ENCODE peak calls at places on chromosomes 6 and 20, in seven cellular contexts. O is Peyer's patch, I is stomach, W is coronary artery, T is pancreas, H is SJSA1, E is left ventricle myocardium inferior. N is an unnamed sample.

GRCh38 chr6:32935551-32936246 is 5.1 kb downstream of the HLA-DMB start:
- DNase-seq in O (no peak), I (no peak), W (no peak), T (no peak), H (no peak), E (no peak), N (no peak)

GRCh38 chr6:133894795-133895401 is 6.0 kb downstream of the TCF21 start:
- DNase-seq in O (no peak), I (no peak), W (no peak), T (no peak), H (no peak), E (no peak), N (peak)

GRCh38 chr20:56454754-56455153 is 13.7 kb upstream of the RTF2 start:
- DNase-seq in O (no peak), I (no peak), W (no peak), T (no peak), H (no peak), E (no peak), N (no peak)

GRCh38 chr6:129426343-129426742 is 283.6 kb downstream of the ARHGAP18 start:
- DNase-seq in O (no peak), I (no peak), W (no peak), T (no peak), H (no peak), E (no peak), N (no peak)

GRCh38 chr20:8153281-8153908 is 21.3 kb downstream of the PLCB1 start:
- DNase-seq in O (no peak), I (no peak), W (no peak), T (no peak), H (no peak), E (no peak), N (no peak)

GRCh38 chr20:57089701-57090144 is 176.7 kb downstream of the BMP7 start:
- DNase-seq in O (peak), I (peak), W (no peak), T (peak), H (peak), E (peak), N (peak)

GRCh38 chr6:4291453-4292403 is 156.4 kb upstream of the ECI2 start:
- DNase-seq in O (no peak), I (no peak), W (no peak), T (no peak), H (no peak), E (no peak), N (no peak)

GRCh38 chr6:53151676-53152075 is 3.0 kb upstream of the GCM1 start:
- DNase-seq in O (no peak), I (no peak), W (no peak), T (no peak), H (no peak), E (no peak), N (no peak)

GRCh38 chr20:34331838-34332237 is 28.7 kb upstream of the AHCY start:
- DNase-seq in O (no peak), I (no peak), W (no peak), T (no peak), H (no peak), E (no peak), N (no peak)

GRCh38 chr20:17626217-17627007 is 55.6 kb downstream of the RRBP1 start:
- DNase-seq in O (peak), I (peak), W (no peak), T (peak), H (no peak), E (peak), N (no peak)

GRCh38 chr6:125748534-125749111 is 809 bp upstream of the HEY2 start:
- DNase-seq in O (no peak), I (no peak), W (no peak), T (no peak), H (no peak), E (no peak), N (no peak)

GRCh38 chr6:154410619-154411044 is 54.0 kb upstream of the IPCEF1 start:
- DNase-seq in O (no peak), I (no peak), W (peak), T (no peak), H (peak), E (no peak), N (peak)

GRCh38 chr6:28867078-28867414 is 56.7 kb downstream of the TRIM27 start:
- DNase-seq in O (no peak), I (no peak), W (no peak), T (no peak), H (no peak), E (no peak), N (peak)

GRCh38 chr20:5731753-5732366 is 18.3 kb upstream of the SHLD1 start:
- DNase-seq in O (no peak), I (no peak), W (no peak), T (no peak), H (no peak), E (no peak), N (no peak)

GRCh38 chr6:20709451-20709850 is 175.2 kb downstream of the CDKAL1 start:
- DNase-seq in O (no peak), I (no peak), W (no peak), T (no peak), H (no peak), E (no peak), N (no peak)

DNA sequence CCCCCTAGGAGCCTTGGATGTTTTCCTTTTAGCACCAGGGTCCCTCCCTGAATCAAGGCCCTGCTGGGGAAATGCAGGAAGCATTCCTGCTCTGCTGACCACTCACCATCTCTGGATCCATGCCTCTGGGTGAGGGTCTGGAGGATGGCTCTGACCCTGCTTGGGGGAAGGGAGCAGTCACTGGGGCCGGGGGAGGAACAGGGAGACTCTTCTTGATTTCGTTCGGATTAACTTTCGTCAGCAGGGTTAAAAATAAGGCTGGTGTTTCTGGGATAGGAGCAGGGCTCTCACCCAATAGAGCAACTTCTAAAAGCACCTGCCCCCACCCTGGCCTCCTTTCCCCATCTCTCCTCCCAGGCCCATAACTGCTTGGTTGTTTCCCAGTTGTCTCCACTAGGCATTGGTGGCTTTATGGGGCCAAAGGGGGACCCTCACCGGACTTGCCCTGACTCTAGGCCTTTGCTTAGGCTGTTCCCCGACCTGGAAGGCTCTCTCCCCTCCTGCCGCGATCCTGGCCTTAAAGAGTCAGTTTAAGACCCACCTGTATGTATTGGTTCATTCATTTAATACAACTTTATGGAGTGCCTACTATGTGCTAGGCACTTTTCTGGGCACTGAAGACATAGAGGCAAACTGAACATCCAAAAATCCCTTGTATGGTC is 63.0 kb downstream of the JPH2 start:
- DNase-seq in O (no peak), I (no peak), W (peak), T (no peak), H (no peak), E (no peak), N (no peak)
- H3K27ac ChIP-seq in O (peak), I (no peak), W (peak), T (no peak), H (no peak), E (peak), N (no peak)

GRCh38 chr20:1150218-1150617 is 31.8 kb downstream of the PSMF1 start:
- DNase-seq in O (no peak), I (no peak), W (no peak), T (no peak), H (no peak), E (no peak), N (no peak)

GRCh38 chr20:1150968-1151367 is 32.6 kb downstream of the PSMF1 start:
- DNase-seq in O (no peak), I (no peak), W (no peak), T (no peak), H (no peak), E (no peak), N (no peak)

GRCh38 chr20:1155342-1155741 is 29.4 kb downstream of the TMEM74B start:
- DNase-seq in O (no peak), I (no peak), W (no peak), T (no peak), H (no peak), E (no peak), N (no peak)

GRCh38 chr20:1154224-1154623 is 30.6 kb downstream of the TMEM74B start:
- DNase-seq in O (no peak), I (no peak), W (no peak), T (no peak), H (no peak), E (no peak), N (no peak)

GRCh38 chr20:1154734-1155133 is 30.0 kb downstream of the TMEM74B start:
- DNase-seq in O (no peak), I (no peak), W (no peak), T (no peak), H (no peak), E (no peak), N (no peak)
- H3K27ac ChIP-seq in O (no peak), I (peak), W (no peak), T (no peak), H (no peak), E (no peak), N (no peak)

GRCh38 chr6:143743256-143744166 is 65.7 kb downstream of the PHACTR2 start:
- DNase-seq in O (no peak), I (no peak), W (no peak), T (no peak), H (peak), E (peak), N (peak)
- H3K27ac ChIP-seq in O (peak), I (peak), W (peak), T (no peak), H (peak), E (peak), N (peak)

GRCh38 chr6:26296556-26296856 is 68.5 kb upstream of the BTN3A2 start:
- DNase-seq in O (no peak), I (no peak), W (no peak), T (no peak), H (no peak), E (no peak), N (no peak)
- H3K27ac ChIP-seq in O (peak), I (no peak), W (no peak), T (no peak), H (no peak), E (no peak), N (no peak)

GRCh38 chr20:62314339-62314638 is 11.5 kb downstream of the ADRM1 start:
- DNase-seq in O (no peak), I (no peak), W (no peak), T (no peak), H (no peak), E (no peak), N (no peak)
- H3K27ac ChIP-seq in O (no peak), I (no peak), W (no peak), T (no peak), H (no peak), E (no peak), N (no peak)

GRCh38 chr6:41336824-41337223 is 1.4 kb downstream of the NCR2 start:
- DNase-seq in O (no peak), I (no peak), W (no peak), T (no peak), H (peak), E (no peak), N (no peak)

GRCh38 chr6:41334482-41335023 is 855 bp upstream of the NCR2 start:
- DNase-seq in O (no peak), I (no peak), W (no peak), T (no peak), H (no peak), E (no peak), N (no peak)

GRCh38 chr6:41335943-41336342 is 535 bp downstream of the NCR2 start:
- DNase-seq in O (no peak), I (no peak), W (no peak), T (no peak), H (peak), E (no peak), N (no peak)

GRCh38 chr6:41332842-41333736 is 2.3 kb upstream of the NCR2 start:
- DNase-seq in O (no peak), I (no peak), W (no peak), T (no peak), H (peak), E (no peak), N (no peak)

DNA sequence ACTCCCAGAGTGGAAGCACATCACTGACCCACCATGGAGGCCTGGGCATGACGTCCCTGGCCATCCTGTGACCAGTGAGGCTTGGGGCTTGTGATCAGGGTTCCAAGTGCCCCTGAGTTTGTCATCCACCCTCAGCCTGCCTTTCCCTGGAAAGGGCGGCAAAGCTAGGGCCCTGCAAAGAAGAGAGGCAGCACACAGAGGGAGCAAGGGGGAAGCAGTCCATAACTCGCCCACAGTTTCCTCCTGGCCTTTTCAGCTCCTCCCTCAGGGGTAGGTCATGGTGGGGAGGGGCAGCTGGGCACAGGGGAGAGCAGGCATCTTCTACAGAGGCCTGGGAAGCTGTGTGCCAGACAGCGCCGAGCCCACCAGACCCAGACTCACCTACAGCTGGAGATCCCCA is at the start of gene NCR2:
- DNase-seq in O (no peak), I (no peak), W (no peak), T (no peak), H (peak), E (no peak), N (no peak)
- H3K27ac ChIP-seq in O (no peak), I (no peak), W (no peak), T (no peak), H (no peak), E (no peak), N (no peak)

DNA sequence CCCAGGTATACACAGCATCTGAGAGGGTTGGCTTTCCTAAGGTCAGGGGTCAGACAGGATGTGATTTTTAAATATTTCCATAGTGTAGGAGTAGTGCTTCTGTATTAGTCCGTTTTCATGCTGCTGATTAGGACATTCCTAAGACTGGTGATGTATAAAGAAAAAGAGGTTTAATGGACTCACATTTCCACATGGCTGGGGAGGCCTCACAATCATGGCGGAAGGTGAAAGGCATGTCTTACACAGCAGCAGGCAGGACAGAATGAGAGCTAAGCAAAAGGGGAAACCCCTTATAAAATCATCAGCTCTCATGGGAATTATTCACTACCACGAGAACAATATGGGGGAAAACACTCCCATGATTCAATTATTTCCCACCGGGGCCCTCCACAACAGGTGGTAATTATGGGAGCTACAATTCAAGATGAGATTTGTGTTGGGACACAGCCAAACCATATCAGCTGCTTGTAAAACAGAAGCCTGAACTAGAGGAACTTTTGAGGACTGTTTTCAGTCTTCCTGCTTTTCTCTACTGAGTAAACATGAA is 91.0 kb upstream of the MEI4 start:
- DNase-seq in O (no peak), I (no peak), W (no peak), T (no peak), H (no peak), E (no peak), N (no peak)
- H3K27ac ChIP-seq in O (no peak), I (no peak), W (no peak), T (no peak), H (no peak), E (no peak), N (no peak)

GRCh38 chr6:41522780-41523548 is 23.2 kb upstream of the FOXP4 start:
- DNase-seq in O (no peak), I (no peak), W (no peak), T (no peak), H (no peak), E (no peak), N (no peak)

GRCh38 chr6:41518118-41518517 is 28.1 kb upstream of the FOXP4 start:
- DNase-seq in O (no peak), I (peak), W (no peak), T (no peak), H (no peak), E (no peak), N (no peak)

GRCh38 chr6:41517473-41517872 is 28.7 kb upstream of the FOXP4 start:
- DNase-seq in O (no peak), I (no peak), W (no peak), T (no peak), H (no peak), E (no peak), N (no peak)

GRCh38 chr6:41519305-41519747 is 26.9 kb upstream of the FOXP4 start:
- DNase-seq in O (peak), I (peak), W (no peak), T (no peak), H (no peak), E (no peak), N (no peak)

DNA sequence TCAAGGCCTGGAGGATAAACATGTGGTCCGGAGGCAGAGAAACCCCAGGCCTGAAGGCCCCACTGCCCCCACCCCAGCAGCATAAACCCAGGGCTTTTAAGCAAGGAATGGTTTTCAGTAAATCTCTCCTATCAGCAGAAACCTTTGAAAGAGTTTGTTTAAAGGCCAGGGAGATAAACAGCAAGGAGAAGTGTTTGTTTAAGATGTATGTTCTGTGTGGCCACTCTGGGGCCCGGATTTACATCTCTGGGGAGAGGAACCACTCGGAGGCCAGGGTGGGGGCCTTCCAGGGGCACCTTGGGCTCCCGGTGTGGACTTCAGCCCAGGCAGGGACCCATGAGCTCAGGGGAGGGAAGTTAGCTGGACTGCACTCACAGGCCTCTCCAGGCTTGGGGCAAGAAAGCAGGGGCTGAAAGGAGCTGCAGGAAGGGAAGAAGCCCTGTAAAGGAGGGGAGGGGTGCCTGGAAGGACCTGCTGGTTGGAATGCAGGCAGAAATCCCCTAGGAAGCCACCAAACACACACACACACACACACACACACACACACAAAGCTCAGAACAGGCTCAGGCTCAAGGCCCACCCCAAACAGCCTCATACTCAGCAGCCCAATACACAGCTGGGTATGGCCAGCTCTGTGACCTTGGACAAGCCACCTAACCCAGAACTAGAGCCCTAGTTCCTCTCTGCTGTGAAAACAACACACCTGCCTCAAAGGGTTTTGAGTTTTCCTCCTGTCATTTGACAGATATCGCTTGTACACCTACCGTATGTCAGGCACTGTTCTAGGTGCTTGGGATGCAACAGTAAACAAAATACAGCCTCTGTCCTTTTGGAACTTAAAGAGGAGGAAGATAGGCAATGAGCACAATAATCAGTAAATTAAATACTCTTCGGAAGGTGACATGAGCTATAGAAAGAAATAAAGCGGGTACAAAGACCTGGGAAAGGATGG is 26.2 kb upstream of the FOXP4 start:
- DNase-seq in O (peak), I (peak), W (no peak), T (no peak), H (no peak), E (no peak), N (no peak)
- H3K27ac ChIP-seq in O (peak), I (peak), W (no peak), T (no peak), H (no peak), E (no peak), N (no peak)

GRCh38 chr6:43779864-43780260 is 9.9 kb downstream of the VEGFA start:
- DNase-seq in O (no peak), I (peak), W (no peak), T (peak), H (no peak), E (no peak), N (peak)
- H3K27ac ChIP-seq in O (no peak), I (peak), W (peak), T (peak), H (no peak), E (peak), N (no peak)

DNA sequence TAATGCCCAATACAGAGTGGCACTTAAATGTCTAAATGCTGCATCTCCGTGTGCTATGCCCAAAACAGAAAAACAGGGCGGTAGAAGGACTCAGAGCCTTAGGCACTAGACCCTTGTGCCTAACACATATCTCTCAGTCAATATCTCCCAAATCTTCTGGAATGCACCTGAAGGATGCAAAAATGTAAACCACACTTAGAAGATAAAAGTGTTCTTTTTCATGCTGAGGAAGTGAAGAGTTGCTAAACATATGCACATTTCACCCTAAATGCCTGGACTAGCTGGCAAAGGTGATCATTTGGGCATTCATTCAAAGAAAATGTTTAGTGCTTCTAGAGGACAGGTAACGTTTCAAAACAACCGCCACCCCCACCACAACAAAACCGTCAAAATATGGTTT is 88.1 kb downstream of the CD24 start:
- DNase-seq in O (no peak), I (no peak), W (no peak), T (no peak), H (no peak), E (no peak), N (no peak)
- H3K27ac ChIP-seq in O (no peak), I (no peak), W (no peak), T (peak), H (peak), E (no peak), N (no peak)